ENCODE peak calls at places on chromosomes 4 and X, in seven cellular contexts. A is psoas muscle; Q is AML-193; L is GM23338; O is stimulated activated CD4-positive, alpha-beta T cell treated with anti-CD3 and anti-CD28 coated beads, Interleukin-12 subunit alpha, Interleukin-12 subunit beta, amount 100 ng/mL, for 4 hours; E is gastrocnemius medialis; S is GM12864. D is an unnamed sample.

GRCh38 chrX:41906515-41907165 is 16.7 kb downstream of the CASK start:
- DNase-seq in S (no peak), E (no peak), A (no peak), O (no peak), Q (no peak), L (no peak), D (no peak)

GRCh38 chr4:145956288-145956890 is 17.8 kb upstream of the ZNF827 start:
- DNase-seq in E (no peak), Q (peak; percentile 22), S (no peak), A (no peak), L (peak; percentile 82), O (peak; percentile 19), D (peak; percentile 25)

GRCh38 chr4:123526511-123526910 is 129.9 kb downstream of the SPRY1 start:
- DNase-seq in L (no peak), A (no peak), E (no peak), Q (no peak), S (no peak), O (no peak), D (no peak)

GRCh38 chr4:147599764-147600163 is 17.4 kb upstream of the TMEM184C start:
- DNase-seq in S (no peak), L (no peak), E (no peak), A (no peak), O (no peak), Q (no peak), D (no peak)

GRCh38 chr4:6926081-6926480 is 16.5 kb downstream of the TBC1D14 start:
- DNase-seq in O (no peak), S (no peak), Q (peak; percentile 93), L (no peak), E (no peak), A (no peak), D (no peak)

GRCh38 chrX:18887177-18887820 is 96.6 kb downstream of the PHKA2 start:
- DNase-seq in A (peak; percentile 37), L (peak; percentile 21), E (peak; percentile 56), S (no peak), O (no peak), Q (no peak), D (no peak)

GRCh38 chrX:19515615-19516105 is 352 bp upstream of the MAP3K15 start:
- DNase-seq in E (no peak), A (no peak), O (no peak), L (peak; percentile 25), S (no peak), Q (no peak), D (no peak)

GRCh38 chr4:124952601-124953000 is 240.1 kb upstream of the ANKRD50 start:
- DNase-seq in S (no peak), L (no peak), Q (no peak), A (no peak), O (no peak), E (no peak), D (no peak)

GRCh38 chrX:134718329-134719317 is 60.4 kb upstream of the PLAC1 start:
- DNase-seq in O (no peak), A (peak; percentile 24), L (peak; percentile 8), E (peak; percentile 44), Q (peak; percentile 27), S (peak; percentile 35), D (no peak)

GRCh38 chr4:30256105-30256828 is 463.9 kb upstream of the PCDH7 start:
- DNase-seq in O (no peak), L (peak; percentile 13), E (no peak), Q (no peak), A (no peak), S (no peak), D (no peak)

GRCh38 chr4:100935090-100935489 is 412.2 kb downstream of the PPP3CA start:
- DNase-seq in A (no peak), E (no peak), S (no peak), Q (peak; percentile 27), O (no peak), L (peak; percentile 14), D (no peak)

D was measured in progenitor cell of endocrine pancreas.